ENCODE peak calls at places on chromosomes 13 and 19, in six cellular contexts. J is neural progenitor cell, N is GM06990, W is AG04449, G is esophagus squamous epithelium, K is lower leg skin. F is an unnamed sample.

GRCh38 chr13:50991624-50992610 is 82.3 kb downstream of the RNASEH2B start:
- DNase-seq in G (no peak), K (no peak), N (peak; percentile 17), J (no peak), W (no peak), F (no peak)

GRCh38 chr19:17376935-17377600 is at the start of gene PLVAP:
- DNase-seq in W (no peak), J (no peak), K (no peak), G (no peak), N (no peak), F (no peak)

GRCh38 chr19:3670258-3670795 is 29.9 kb downstream of the PIP5K1C start:
- DNase-seq in J (peak; percentile 45), G (no peak), K (peak; percentile 59), W (no peak), N (no peak), F (no peak)

GRCh38 chr19:18496167-18496979 is 25.5 kb downstream of the ELL start:
- DNase-seq in N (no peak), G (no peak), W (no peak), K (no peak), J (no peak), F (no peak)

GRCh38 chr13:66102864-66103263 is 1127.3 kb downstream of the PCDH9 start:
- DNase-seq in G (no peak), W (no peak), K (no peak), N (no peak), J (no peak), F (no peak)

GRCh38 chr13:26985285-26985878 is 186.2 kb downstream of the USP12 start:
- DNase-seq in K (peak; percentile 77), W (peak; percentile 29), J (peak; percentile 87), G (no peak), N (peak; percentile 25), F (no peak)

GRCh38 chr19:54518844-54519243 is 16.2 kb downstream of the LAIR2 start:
- DNase-seq in K (no peak), G (no peak), W (no peak), N (peak; percentile 51), J (no peak), F (no peak)

GRCh38 chr13:32415019-32415418 is 12.9 kb downstream of the N4BP2L1 start:
- DNase-seq in N (no peak), J (peak; percentile 51), G (no peak), W (no peak), K (no peak), F (no peak)

GRCh38 chr13:35594096-35594495 is 117.6 kb upstream of the MAB21L1 start:
- DNase-seq in G (no peak), J (no peak), K (no peak), W (no peak), N (no peak), F (no peak)

GRCh38 chr13:105904034-105904742 is 631.3 kb downstream of the EFNB2 start:
- DNase-seq in G (no peak), W (no peak), J (no peak), N (no peak), K (no peak), F (no peak)

GRCh38 chr13:107124129-107124718 is 556.3 kb upstream of the ARGLU1 start:
- DNase-seq in N (no peak), W (no peak), G (no peak), J (peak; percentile 31), K (no peak), F (no peak)

GRCh38 chr19:44684892-44685847 is 13.8 kb upstream of the CEACAM16 start:
- DNase-seq in K (peak; percentile 33), W (peak; percentile 46), N (no peak), J (peak; percentile 28), G (no peak), F (no peak)

GRCh38 chr19:35641515-35642151 is at the start of gene ETV2:
- DNase-seq in K (no peak), W (no peak), G (no peak), J (peak; percentile 61), N (peak; percentile 73), F (peak; percentile 25)

GRCh38 chr13:86655561-86655960 is 856.3 kb upstream of the SLITRK6 start:
- DNase-seq in J (no peak), W (no peak), K (no peak), N (no peak), G (no peak), F (no peak)

GRCh38 chr19:18254546-18255500 is 19.4 kb downstream of the IQCN start:
- DNase-seq in N (no peak), W (no peak), K (no peak), G (no peak), J (no peak), F (peak; percentile 46)

GRCh38 chr13:104920091-104920490 is 1615.4 kb downstream of the EFNB2 start:
- DNase-seq in K (no peak), N (no peak), J (no peak), W (no peak), G (no peak), F (no peak)

GRCh38 chr19:3404324-3405260 is 38.2 kb downstream of the NFIC start:
- DNase-seq in K (peak; percentile 79), G (no peak), J (no peak), N (no peak), W (no peak), F (no peak)

GRCh38 chr13:75410207-75410606 is 71.8 kb downstream of the TBC1D4 start:
- DNase-seq in G (no peak), J (no peak), W (no peak), N (no peak), K (no peak), F (no peak)

GRCh38 chr13:89199138-89199537 is 1528.0 kb downstream of the SLITRK5 start:
- DNase-seq in J (no peak), W (no peak), K (no peak), G (no peak), N (no peak), F (no peak)

GRCh38 chr13:76929320-76929719 is 19.0 kb upstream of the ACOD1 start:
- DNase-seq in G (no peak), N (no peak), J (no peak), K (no peak), W (no peak), F (no peak)

GRCh38 chr13:113765241-113765910 is 6.3 kb downstream of the TMEM255B start:
- DNase-seq in W (no peak), J (no peak), G (no peak), N (no peak), K (no peak), F (no peak)

GRCh38 chr19:54804571-54804970 is 1.2 kb downstream of the KIR2DL4 start:
- DNase-seq in K (no peak), J (no peak), W (no peak), N (no peak), G (no peak), F (no peak)

GRCh38 chr13:110624766-110625756 is 9.7 kb downstream of the NAXD start:
- DNase-seq in G (no peak), W (no peak), K (no peak), J (peak; percentile 81), N (no peak), F (no peak)

GRCh38 chr19:16867211-16867610 is 21.6 kb upstream of the F2RL3 start:
- DNase-seq in G (no peak), K (no peak), J (no peak), W (no peak), N (no peak), F (no peak)

GRCh38 chr13:95754069-95754468 is 77.1 kb downstream of the DNAJC3 start:
- DNase-seq in J (no peak), N (no peak), W (no peak), G (no peak), K (no peak), F (no peak)

GRCh38 chr13:113856716-113857065 is 7.2 kb downstream of the GAS6 start:
- DNase-seq in J (no peak), K (no peak), N (no peak), W (no peak), G (no peak), F (no peak)

GRCh38 chr13:96650301-96650886 is 343.9 kb downstream of the OXGR1 start:
- DNase-seq in N (no peak), J (no peak), G (no peak), K (no peak), W (no peak), F (no peak)

DNA sequence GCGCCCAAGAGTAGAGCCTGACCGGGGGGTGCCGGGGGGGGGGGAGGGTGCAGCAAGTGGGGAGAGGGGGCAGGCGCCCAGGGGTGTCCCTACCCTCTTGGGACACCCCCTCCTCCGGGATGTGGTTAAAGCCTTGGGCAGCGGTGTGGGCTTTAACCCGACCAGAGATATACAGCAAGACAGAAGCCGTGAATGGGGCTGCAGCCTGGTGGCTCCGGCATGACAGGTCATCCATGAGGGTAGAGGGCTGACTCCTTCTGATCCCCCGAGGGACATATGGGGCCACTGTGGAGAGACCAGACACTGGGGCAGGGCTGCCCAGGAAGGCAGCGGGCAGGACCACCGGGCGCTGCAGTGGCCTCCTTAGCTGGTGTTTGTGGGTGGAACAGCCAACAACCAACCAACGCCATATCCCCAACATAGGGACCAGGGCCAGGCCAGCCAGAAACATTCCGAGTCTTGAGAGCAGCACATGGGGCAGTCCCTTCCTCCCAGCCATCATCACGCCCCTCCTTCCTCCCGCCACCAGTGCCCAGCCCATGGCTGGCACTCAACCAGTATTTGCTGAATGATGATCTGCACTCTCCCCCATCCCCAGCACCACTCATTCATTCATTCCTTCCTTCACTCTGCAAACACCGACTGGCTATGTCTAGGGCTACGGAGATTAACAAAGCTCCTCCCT is 18.2 kb downstream of the ELAVL1 start:
- DNase-seq in K (no peak), G (no peak), J (no peak), W (no peak), N (no peak), F (no peak)
- TF ChIP-seq CTCF in K (no peak), G (no peak), J (no peak), W (no peak), N (no peak), F (no peak)

DNA sequence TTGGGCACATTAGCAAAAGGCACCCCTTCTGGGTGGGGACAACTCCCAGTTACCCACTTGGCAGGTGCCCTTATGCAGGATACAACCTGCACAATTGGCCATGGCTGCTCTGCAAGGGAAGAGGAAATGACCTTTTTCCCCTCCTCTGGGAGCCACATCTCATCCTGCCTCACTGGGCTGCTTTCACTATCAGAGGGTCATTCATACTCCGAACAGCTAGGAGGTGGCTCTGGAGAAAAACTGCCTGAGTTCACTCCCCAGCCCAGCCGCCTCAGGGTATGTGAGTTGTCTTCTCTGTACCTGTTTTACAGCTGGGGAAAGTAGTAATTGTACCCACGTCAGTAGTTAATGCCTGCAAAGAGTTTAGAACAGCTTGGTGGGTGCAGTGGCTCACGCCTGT is 7.1 kb upstream of the ACTN4 start:
- DNase-seq in N (no peak), J (no peak), G (no peak), W (no peak), K (no peak), F (no peak)
- TF ChIP-seq CTCF in N (no peak), J (no peak), G (peak; percentile 37), W (no peak), K (no peak), F (no peak)

GRCh38 chr13:24627864-24628418 is 52.3 kb upstream of the ATP12A start:
- DNase-seq in J (no peak), K (no peak), G (no peak), W (no peak), N (no peak), F (no peak)
- TF ChIP-seq CTCF in J (no peak), K (no peak), G (no peak), W (no peak), N (no peak), F (no peak)

DNA sequence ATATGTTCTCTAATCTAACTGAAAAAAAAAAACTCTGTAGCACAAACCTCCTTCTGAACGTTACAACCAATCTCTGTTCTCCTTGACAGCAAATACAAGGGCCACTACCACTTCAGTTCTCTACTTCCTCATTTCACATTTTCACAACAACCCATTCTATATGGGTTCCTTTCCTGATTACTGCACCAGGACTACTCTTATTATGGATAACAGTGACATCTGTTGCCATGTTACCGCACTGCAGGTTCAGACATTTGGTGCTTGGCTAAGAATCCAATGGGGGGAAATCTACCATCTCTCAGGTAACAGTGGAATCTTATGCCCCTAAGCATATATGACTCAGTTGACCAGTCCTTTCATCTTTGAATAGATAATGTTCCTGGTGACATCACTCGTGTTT is 11.6 kb upstream of the FPR3 start:
- DNase-seq in W (no peak), N (no peak), J (no peak), G (no peak), K (no peak), F (no peak)
- TF ChIP-seq CTCF in W (no peak), N (no peak), J (peak; percentile 29), G (peak; percentile 33), K (no peak), F (no peak)

F was measured in activated B cell treated with CpG ODN at 0.5 μM for 24 hours.